ENCODE peak calls at places on chromosome 12, in eight cellular contexts. K, N, P, S, W, R, M and V are unnamed samples.

GRCh38 chr12:74129702-74130101 is 407.9 kb upstream of the ATXN7L3B start:
- DNase-seq in N (no peak), R (no peak), W (no peak), K (no peak), P (no peak), M (no peak), S (no peak), V (no peak)

GRCh38 chr12:49089831-49090773 is 4.5 kb downstream of the DHH start:
- DNase-seq in K (peak), N (no peak), P (peak), M (peak), W (no peak), S (no peak), R (peak), V (peak)

GRCh38 chr12:18683603-18684002 is 54.2 kb downstream of the PLCZ1 start:
- DNase-seq in N (no peak), S (no peak), W (no peak), P (no peak), R (no peak), M (peak), K (no peak), V (no peak)

GRCh38 chr12:70739741-70740140 is 102.5 kb upstream of the PTPRB start:
- DNase-seq in R (no peak), P (no peak), K (no peak), N (no peak), S (no peak), M (no peak), W (no peak), V (no peak)

GRCh38 chr12:93127582-93128331 is 198.7 kb upstream of the EEA1 start:
- DNase-seq in S (no peak), P (no peak), K (no peak), N (no peak), M (peak), W (no peak), R (peak), V (peak)

GRCh38 chr12:32024884-32025599 is 65.8 kb downstream of the RESF1 start:
- DNase-seq in K (no peak), N (no peak), P (no peak), M (no peak), S (no peak), R (no peak), W (no peak), V (no peak)

GRCh38 chr12:92574046-92574783 is 128.6 kb upstream of the PLEKHG7 start:
- DNase-seq in S (peak), M (peak), N (no peak), W (no peak), P (no peak), K (no peak), R (no peak), V (no peak)

GRCh38 chr12:13340149-13340548 is 143.6 kb downstream of the EMP1 start:
- DNase-seq in M (no peak), W (no peak), K (no peak), N (no peak), P (no peak), R (peak), S (no peak), V (no peak)

GRCh38 chr12:70059373-70059772 is 183.9 kb upstream of the CNOT2 start:
- DNase-seq in N (no peak), S (no peak), M (no peak), P (no peak), W (no peak), R (no peak), K (no peak), V (no peak)

GRCh38 chr12:95218164-95218851 is 701 bp downstream of the VEZT start:
- DNase-seq in R (no peak), S (no peak), K (no peak), W (no peak), P (no peak), M (peak), N (no peak), V (no peak)

GRCh38 chr12:94649349-94650142 is 811 bp downstream of the TMCC3 start:
- DNase-seq in S (peak), K (peak), W (peak), R (peak), P (peak), M (peak), N (no peak), V (peak)

GRCh38 chr12:25875661-25876060 is 82.8 kb upstream of the RASSF8 start:
- DNase-seq in W (no peak), S (no peak), P (no peak), M (no peak), K (no peak), R (no peak), N (no peak), V (no peak)

GRCh38 chr12:6318440-6318879 is 8.0 kb downstream of the PLEKHG6 start:
- DNase-seq in N (no peak), K (no peak), R (no peak), S (no peak), W (no peak), M (no peak), P (no peak), V (no peak)

GRCh38 chr12:32788405-32788804 is 32.7 kb upstream of the YARS2 start:
- DNase-seq in R (no peak), M (no peak), W (no peak), P (no peak), K (no peak), S (no peak), N (no peak), V (no peak)

GRCh38 chr12:132305560-132305966 is 23.8 kb downstream of the GALNT9 start:
- DNase-seq in M (no peak), W (no peak), S (no peak), N (no peak), R (no peak), P (no peak), K (no peak), V (peak)

GRCh38 chr12:28059220-28059619 is 86.7 kb upstream of the PTHLH start:
- DNase-seq in M (no peak), K (no peak), P (no peak), W (no peak), N (no peak), R (no peak), S (no peak), V (no peak)